ENCODE peak calls at places on chromosome 4, in eight cellular contexts. W, D, M, L, Z, T, O and K are unnamed samples.
A peak's percentile ranks its signal among the peaks of the same experiment; 100 is the strongest.

GRCh38 chr4:52837716-52838558 is 24.2 kb upstream of the RASL11B start:
- DNase-seq in O (no peak), L (no peak), T (peak; percentile 63), D (peak; percentile 76), M (no peak), W (no peak), Z (no peak), K (no peak)

GRCh38 chr4:108953941-108954340 is 191.1 kb upstream of the ETNPPL start:
- DNase-seq in Z (no peak), M (no peak), T (no peak), W (no peak), O (no peak), D (no peak), L (no peak), K (no peak)

GRCh38 chr4:159171287-159171686 is 68.4 kb downstream of the RAPGEF2 start:
- DNase-seq in T (no peak), O (no peak), M (no peak), D (no peak), W (no peak), Z (no peak), L (no peak), K (no peak)

GRCh38 chr4:42865572-42866189 is 26.8 kb upstream of the GRXCR1 start:
- DNase-seq in D (peak; percentile 48), L (peak; percentile 81), T (peak; percentile 65), W (peak; percentile 36), M (no peak), O (peak; percentile 52), Z (peak; percentile 20), K (no peak)

GRCh38 chr4:185201983-185202962 is 1.5 kb downstream of the CFAP97 start:
- DNase-seq in Z (no peak), L (peak; percentile 23), M (no peak), O (peak; percentile 49), D (no peak), T (peak; percentile 58), W (no peak), K (no peak)

GRCh38 chr4:116664198-116664597 is 421.2 kb downstream of the TRAM1L1 start:
- DNase-seq in M (no peak), Z (no peak), L (no peak), D (no peak), W (no peak), T (no peak), O (no peak), K (no peak)

GRCh38 chr4:74098628-74098995 is 383 bp downstream of the CXCL2 start:
- DNase-seq in M (peak; percentile 52), W (no peak), T (peak; percentile 44), O (peak; percentile 9), Z (peak; percentile 35), D (no peak), L (peak; percentile 41), K (no peak)

GRCh38 chr4:7803371-7803770 is 136.3 kb downstream of the AFAP1 start:
- DNase-seq in M (no peak), T (no peak), Z (no peak), D (no peak), W (no peak), O (no peak), L (no peak), K (no peak)

GRCh38 chr4:8765631-8766590 is 105.7 kb downstream of the HMX1 start:
- DNase-seq in D (no peak), W (no peak), O (no peak), T (no peak), M (peak; percentile 28), L (no peak), Z (no peak), K (no peak)

GRCh38 chr4:118351851-118352827 is 664 bp downstream of the PRSS12 start:
- DNase-seq in L (peak; percentile 81), D (peak; percentile 35), M (peak; percentile 66), T (peak; percentile 36), O (peak; percentile 29), W (peak; percentile 41), Z (peak; percentile 70), K (peak; percentile 75)

GRCh38 chr4:30721353-30722091 is 1.4 kb downstream of the PCDH7 start:
- DNase-seq in T (peak; percentile 22), M (no peak), D (peak; percentile 54), W (peak; percentile 61), Z (peak; percentile 22), O (peak; percentile 58), L (peak; percentile 24), K (peak; percentile 77)

GRCh38 chr4:89657931-89658700 is 178.8 kb downstream of the SNCA start:
- DNase-seq in O (no peak), M (no peak), W (no peak), Z (no peak), T (peak; percentile 32), L (no peak), D (peak; percentile 57), K (no peak)

GRCh38 chr4:2741626-2742025 is 14.5 kb downstream of the TNIP2 start:
- DNase-seq in T (peak; percentile 56), M (peak; percentile 30), Z (no peak), O (no peak), L (no peak), D (peak; percentile 13), W (no peak), K (no peak)

GRCh38 chr4:165398570-165398969 is 19.8 kb downstream of the CPE start:
- DNase-seq in M (no peak), Z (no peak), O (peak; percentile 59), W (no peak), L (no peak), T (peak; percentile 46), D (peak; percentile 69), K (no peak)

GRCh38 chr4:188619456-188620149 is 480.4 kb downstream of the TRIML1 start:
- DNase-seq in L (no peak), Z (no peak), W (no peak), O (no peak), T (no peak), M (no peak), D (no peak), K (no peak)

GRCh38 chr4:155007660-155008176 is 200.7 kb upstream of the NPY2R start:
- DNase-seq in W (no peak), D (peak; percentile 48), Z (no peak), M (no peak), O (no peak), T (peak; percentile 56), L (no peak), K (no peak)

GRCh38 chr4:142351958-142352357 is 494.1 kb downstream of the INPP4B start:
- DNase-seq in O (no peak), T (no peak), W (no peak), Z (no peak), L (no peak), D (no peak), M (no peak), K (no peak)

GRCh38 chr4:126899382-126899801 is 733.4 kb upstream of the INTU start:
- DNase-seq in D (peak; percentile 94), Z (no peak), L (no peak), O (peak; percentile 19), M (no peak), T (peak; percentile 85), W (no peak), K (no peak)

GRCh38 chr4:75555294-75556164 is at the start of gene ODAPH:
- DNase-seq in Z (no peak), L (peak; percentile 10), M (no peak), T (peak; percentile 40), D (peak; percentile 83), O (no peak), W (no peak), K (no peak)

GRCh38 chr4:64158648-64159326 is 250.5 kb downstream of the TECRL start:
- DNase-seq in T (peak; percentile 74), Z (peak; percentile 44), D (peak; percentile 71), M (no peak), O (peak; percentile 61), L (peak; percentile 68), W (peak; percentile 40), K (no peak)
- TF ChIP-seq CTCF in T (peak; percentile 73), Z (peak; percentile 70), D (peak; percentile 69), M (peak; percentile 69), O (peak; percentile 62), L (peak; percentile 28), W (peak; percentile 94), K (peak; percentile 94)

GRCh38 chr4:123561525-123561924 is 164.9 kb downstream of the SPRY1 start:
- DNase-seq in L (no peak), D (no peak), O (no peak), M (no peak), T (peak; percentile 14), Z (no peak), W (no peak), K (no peak)

GRCh38 chr4:123569541-123569940 is 172.9 kb downstream of the SPRY1 start:
- DNase-seq in W (no peak), D (no peak), M (no peak), Z (no peak), O (no peak), T (no peak), L (no peak), K (no peak)

GRCh38 chr4:123562994-123563745 is 166.6 kb downstream of the SPRY1 start:
- DNase-seq in O (no peak), W (no peak), T (peak; percentile 73), M (no peak), D (no peak), Z (no peak), L (no peak), K (no peak)

GRCh38 chr4:123568936-123569335 is 172.3 kb downstream of the SPRY1 start:
- DNase-seq in T (no peak), W (no peak), Z (no peak), D (no peak), M (no peak), O (no peak), L (no peak), K (no peak)

GRCh38 chr4:123564758-123565346 is 168.3 kb downstream of the SPRY1 start:
- DNase-seq in T (peak; percentile 87), D (peak; percentile 58), L (peak; percentile 84), O (peak; percentile 44), M (no peak), W (no peak), Z (peak; percentile 60), K (no peak)
- TF ChIP-seq CTCF in T (peak; percentile 96), D (peak; percentile 81), L (peak; percentile 60), O (peak; percentile 72), M (peak; percentile 78), W (peak; percentile 75), Z (peak; percentile 61), K (peak; percentile 80)

GRCh38 chr4:61501812-61502211 is 301.7 kb downstream of the ADGRL3 start:
- DNase-seq in M (no peak), Z (no peak), O (no peak), D (no peak), W (no peak), L (no peak), T (no peak), K (no peak)

GRCh38 chr4:61505773-61506640 is 305.9 kb downstream of the ADGRL3 start:
- DNase-seq in M (no peak), W (no peak), Z (no peak), O (no peak), D (no peak), L (no peak), T (no peak), K (no peak)

GRCh38 chr4:61500883-61501282 is 300.8 kb downstream of the ADGRL3 start:
- DNase-seq in W (no peak), Z (no peak), L (no peak), M (no peak), D (no peak), O (no peak), T (peak; percentile 62), K (no peak)
- TF ChIP-seq CTCF in W (no peak), Z (no peak), L (no peak), M (no peak), D (peak; percentile 25), O (no peak), T (peak; percentile 40), K (peak; percentile 14)

DNA sequence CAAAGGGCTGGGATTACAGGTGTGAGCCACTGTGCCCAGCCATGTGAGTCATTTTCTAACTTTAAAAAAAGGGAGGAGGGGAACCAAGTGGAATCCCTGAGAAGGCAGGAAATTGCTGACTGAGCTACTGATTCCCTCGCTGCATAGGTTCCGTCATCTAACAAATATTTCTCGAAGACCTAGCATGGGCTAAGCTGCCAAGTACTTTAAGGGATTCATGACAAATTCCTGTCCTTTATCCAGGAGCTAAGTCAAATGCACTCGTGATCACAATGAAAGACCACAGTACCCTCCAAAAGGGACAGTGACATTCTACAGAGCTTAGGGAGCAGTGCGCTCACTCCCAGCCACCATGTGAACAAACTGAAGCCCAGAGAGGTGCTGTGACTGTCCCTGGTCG is 33.2 kb upstream of the MAN2B2 start:
- DNase-seq in M (no peak), D (no peak), L (no peak), Z (no peak), T (peak; percentile 20), W (no peak), O (no peak), K (no peak)
- TF ChIP-seq CTCF in M (no peak), D (no peak), L (no peak), Z (no peak), T (no peak), W (no peak), O (no peak), K (no peak)